ENCODE peak calls at places on chromosomes 4 and X, in four cellular contexts. One of them, this sample, is unnamed.

GRCh38 chr4:185115827-185116232 is 27.2 kb upstream of the SLC25A4 start:
- DNase-seq in IMR-90: peak; percentile 94
- DNase-seq in H1: no peak
- DNase-seq in H9: peak; percentile 89
- DNase-seq in this sample: peak; percentile 99

GRCh38 chr4:173288296-173288695 is 45.9 kb downstream of the HMGB2 start:
- DNase-seq in H9: peak; percentile 65
- DNase-seq in IMR-90: peak; percentile 57
- DNase-seq in H1: peak; percentile 31
- DNase-seq in this sample: peak; percentile 77

GRCh38 chr4:6681191-6681590 is 12.5 kb upstream of the S100P start:
- DNase-seq in H1: no peak
- DNase-seq in IMR-90: no peak
- DNase-seq in H9: no peak
- DNase-seq in this sample: no peak

GRCh38 chr4:22595684-22596083 is 79.8 kb upstream of the ADGRA3 start:
- DNase-seq in H9: no peak
- DNase-seq in H1: no peak
- DNase-seq in IMR-90: no peak
- DNase-seq in this sample: peak; percentile 29

GRCh38 chrX:3651272-3651671 is 62.2 kb downstream of the PRKX start:
- DNase-seq in H1: no peak
- DNase-seq in H9: no peak
- DNase-seq in IMR-90: peak; percentile 49
- DNase-seq in this sample: peak; percentile 2

GRCh38 chr4:168593399-168593798 is 96.5 kb downstream of the PALLD start:
- DNase-seq in H1: no peak
- DNase-seq in H9: no peak
- DNase-seq in IMR-90: peak; percentile 76
- DNase-seq in this sample: no peak

GRCh38 chr4:37989398-37990260 is 29.4 kb downstream of the PTTG2 start:
- DNase-seq in H9: no peak
- DNase-seq in H1: no peak
- DNase-seq in IMR-90: no peak
- DNase-seq in this sample: no peak

GRCh38 chr4:188603646-188604045 is 464.4 kb downstream of the TRIML1 start:
- DNase-seq in IMR-90: peak; percentile 12
- DNase-seq in H9: no peak
- DNase-seq in H1: no peak
- DNase-seq in this sample: no peak

GRCh38 chr4:124459196-124459921 is 253.2 kb downstream of the ANKRD50 start:
- DNase-seq in H9: no peak
- DNase-seq in H1: peak; percentile 38
- DNase-seq in IMR-90: no peak
- DNase-seq in this sample: peak; percentile 33

GRCh38 chrX:37921758-37922157 is 74.4 kb upstream of the DYNLT3 start:
- DNase-seq in H9: no peak
- DNase-seq in IMR-90: peak; percentile 66
- DNase-seq in H1: no peak
- DNase-seq in this sample: no peak

GRCh38 chr4:88697113-88697512 is 516 bp downstream of the NAP1L5 start:
- DNase-seq in H1: no peak
- DNase-seq in H9: no peak
- DNase-seq in IMR-90: peak; percentile 52
- DNase-seq in this sample: no peak

GRCh38 chr4:100894339-100894870 is 376.6 kb upstream of the EMCN start:
- DNase-seq in H9: no peak
- DNase-seq in IMR-90: no peak
- DNase-seq in H1: no peak
- DNase-seq in this sample: no peak

GRCh38 chrX:44997282-44997813 is 124.4 kb downstream of the KDM6A start:
- DNase-seq in IMR-90: no peak
- DNase-seq in H9: no peak
- DNase-seq in H1: no peak
- DNase-seq in this sample: peak; percentile 8

GRCh38 chrX:45001038-45001437 is 128.1 kb downstream of the KDM6A start:
- DNase-seq in IMR-90: no peak
- DNase-seq in H1: no peak
- DNase-seq in H9: no peak
- DNase-seq in this sample: no peak

GRCh38 chrX:44992775-44993174 is 119.8 kb downstream of the KDM6A start:
- DNase-seq in H9: no peak
- DNase-seq in IMR-90: no peak
- DNase-seq in H1: no peak
- DNase-seq in this sample: no peak

GRCh38 chrX:44996282-44996681 is 123.3 kb downstream of the KDM6A start:
- DNase-seq in IMR-90: no peak
- DNase-seq in H1: no peak
- DNase-seq in H9: no peak
- DNase-seq in this sample: no peak

GRCh38 chrX:44997888-44998287 is 124.9 kb downstream of the KDM6A start:
- DNase-seq in H9: no peak
- DNase-seq in H1: no peak
- DNase-seq in IMR-90: no peak
- DNase-seq in this sample: no peak
- H3K56ac ChIP-seq in H9: no peak overlapping the region
- H3K56ac ChIP-seq in H1: no peak overlapping the region
- H3K56ac ChIP-seq in IMR-90: no peak overlapping the region
- H3K56ac ChIP-seq in this sample: no peak overlapping the region

DNA sequence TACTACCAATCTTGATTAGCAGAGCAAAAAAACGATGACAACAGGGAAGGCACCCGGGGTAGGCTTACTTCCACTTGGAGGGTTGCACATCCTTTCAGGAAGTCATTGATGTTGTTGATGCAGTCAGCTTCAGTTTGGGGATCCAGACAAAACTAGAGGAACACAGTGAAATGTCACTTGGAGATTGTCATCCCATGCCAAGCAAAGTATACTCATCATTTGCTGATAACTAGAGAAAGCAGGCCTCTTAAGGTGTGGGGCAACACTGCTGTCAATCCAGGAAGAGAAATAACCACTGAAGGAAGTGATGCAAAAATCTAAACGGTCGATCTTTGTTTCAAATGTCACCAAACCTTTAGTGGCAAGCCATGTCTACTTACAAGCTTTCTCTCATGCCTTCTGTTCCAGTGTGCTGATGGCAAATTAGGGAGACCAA is 1.4 kb downstream of the ARHGEF6 start:
- DNase-seq in IMR-90: no peak
- DNase-seq in H9: no peak
- DNase-seq in H1: no peak
- DNase-seq in this sample: no peak
- H3K4me2 ChIP-seq in IMR-90: no peak overlapping the region
- H3K4me2 ChIP-seq in H9: no peak overlapping the region
- H3K4me2 ChIP-seq in H1: no peak overlapping the region
- H3K4me2 ChIP-seq in this sample: no peak overlapping the region

DNA sequence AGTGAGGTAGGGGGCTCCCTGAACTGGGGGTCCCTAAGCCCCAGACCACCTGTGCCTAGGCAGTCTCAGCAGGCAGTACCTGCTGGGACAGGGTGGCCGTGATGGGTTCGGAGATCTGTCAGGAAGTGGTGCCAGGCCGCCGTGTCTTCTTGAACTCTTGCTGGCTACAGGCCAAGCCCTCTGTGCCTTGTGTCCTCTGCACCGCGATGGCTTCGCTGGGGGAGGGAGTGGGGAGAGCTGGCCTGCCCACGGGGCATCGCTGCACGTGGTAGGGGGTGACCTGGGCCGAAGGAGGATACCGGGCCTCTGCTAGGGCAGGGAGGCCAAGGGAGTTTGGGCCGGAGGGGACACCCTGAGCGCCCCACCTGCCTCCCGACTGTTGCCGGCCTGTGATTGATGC is 96.7 kb upstream of the NKX1-1 start:
- DNase-seq in H1: no peak
- DNase-seq in IMR-90: no peak
- DNase-seq in H9: peak; percentile 22
- DNase-seq in this sample: no peak
- H2BK15ac ChIP-seq in H1: no peak overlapping the region
- H2BK15ac ChIP-seq in IMR-90: no peak overlapping the region
- H2BK15ac ChIP-seq in H9: no peak overlapping the region
- H2BK15ac ChIP-seq in this sample: no peak overlapping the region

GRCh38 chrX:56120242-56120641 is 111.9 kb upstream of the KLF8 start:
- DNase-seq in IMR-90: no peak
- DNase-seq in H1: no peak
- DNase-seq in H9: no peak
- DNase-seq in this sample: no peak
- H3K56ac ChIP-seq in IMR-90: no peak overlapping the region
- H3K56ac ChIP-seq in H1: no peak overlapping the region
- H3K56ac ChIP-seq in H9: no peak overlapping the region
- H3K56ac ChIP-seq in this sample: no peak overlapping the region

DNA sequence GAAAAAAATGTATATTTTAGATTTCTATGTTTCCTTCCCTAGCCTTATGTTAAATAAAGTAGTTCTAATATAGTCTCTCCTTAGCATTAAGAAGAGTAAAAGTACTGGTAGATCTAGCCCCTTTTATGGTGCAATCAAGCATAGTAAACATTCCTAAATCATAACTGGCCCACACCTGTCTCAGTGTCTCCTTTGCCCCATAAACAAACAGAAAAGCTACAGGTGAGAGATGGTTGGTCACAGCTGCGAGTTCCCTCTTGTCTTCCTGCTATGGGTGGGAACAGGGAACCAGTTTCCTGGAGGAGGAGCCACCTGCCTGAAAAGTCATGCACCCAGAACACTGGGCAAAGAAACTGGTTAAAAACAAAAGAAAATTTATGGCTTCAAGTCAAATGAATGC is 16.6 kb downstream of the SOWAHB start:
- DNase-seq in IMR-90: no peak
- DNase-seq in H1: no peak
- DNase-seq in H9: peak; percentile 38
- DNase-seq in this sample: no peak
- H3K4me2 ChIP-seq in IMR-90: no peak overlapping the region
- H3K4me2 ChIP-seq in H1: no peak overlapping the region
- H3K4me2 ChIP-seq in H9: no peak overlapping the region
- H3K4me2 ChIP-seq in this sample: no peak overlapping the region

GRCh38 chr4:3307060-3307459 is 14.2 kb downstream of the RGS12 start:
- DNase-seq in H1: no peak
- DNase-seq in H9: no peak
- DNase-seq in IMR-90: no peak
- DNase-seq in this sample: no peak

GRCh38 chr4:3304831-3305609 is 12.2 kb downstream of the RGS12 start:
- DNase-seq in H9: peak; percentile 21
- DNase-seq in IMR-90: peak; percentile 52
- DNase-seq in H1: no peak
- DNase-seq in this sample: no peak

GRCh38 chr4:3307486-3307885 is 14.7 kb downstream of the RGS12 start:
- DNase-seq in H9: no peak
- DNase-seq in IMR-90: no peak
- DNase-seq in H1: no peak
- DNase-seq in this sample: no peak

GRCh38 chr4:3306465-3306864 is 13.6 kb downstream of the RGS12 start:
- DNase-seq in H1: no peak
- DNase-seq in H9: no peak
- DNase-seq in IMR-90: no peak
- DNase-seq in this sample: no peak

GRCh38 chr4:3305610-3306371 is 13.0 kb downstream of the RGS12 start:
- DNase-seq in H9: no peak
- DNase-seq in IMR-90: peak; percentile 62
- DNase-seq in H1: no peak
- DNase-seq in this sample: peak; percentile 11
- H2BK15ac ChIP-seq in H9: no peak overlapping the region
- H2BK15ac ChIP-seq in IMR-90: peak overlapping the region; percentile 64
- H2BK15ac ChIP-seq in H1: peak overlapping the region; percentile 53
- H2BK15ac ChIP-seq in this sample: no peak overlapping the region

DNA sequence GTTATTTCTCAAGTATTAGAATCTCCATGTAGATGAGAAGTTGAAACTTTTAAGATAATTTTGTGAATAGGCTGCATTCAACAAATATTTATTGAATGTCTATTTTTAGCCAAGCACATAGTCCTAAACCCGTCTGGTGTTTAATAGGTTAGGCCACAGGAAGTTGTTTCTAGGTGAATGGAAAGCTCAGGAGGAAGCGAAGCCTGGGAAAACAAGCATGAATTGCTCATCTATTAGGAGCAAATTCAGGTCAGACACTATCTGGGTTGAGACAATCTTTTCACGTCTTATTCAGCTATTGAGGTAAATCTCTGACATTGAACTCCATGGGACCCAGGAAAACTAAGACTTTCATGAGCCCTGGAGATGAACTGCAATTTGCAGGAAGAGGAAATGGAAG is 43.1 kb upstream of the FREM3 start:
- DNase-seq in H1: no peak
- DNase-seq in H9: no peak
- DNase-seq in IMR-90: no peak
- DNase-seq in this sample: no peak
- H3K56ac ChIP-seq in H1: no peak overlapping the region
- H3K56ac ChIP-seq in H9: no peak overlapping the region
- H3K56ac ChIP-seq in IMR-90: no peak overlapping the region
- H3K56ac ChIP-seq in this sample: no peak overlapping the region